ENCODE peak calls at places on chromosomes 6 and 20, in six cellular contexts. C, X, F, J, H and T are unnamed samples.

GRCh38 chr6:51029576-51029975 is 210.9 kb downstream of the TFAP2B start:
- DNase-seq in X (no peak), H (no peak), J (no peak), C (no peak), F (no peak), T (no peak)

GRCh38 chr6:44800171-44800671 is 412.7 kb downstream of the CDC5L start:
- DNase-seq in H (no peak), X (no peak), F (peak; percentile 68), C (no peak), J (peak; percentile 13), T (no peak)

GRCh38 chr6:7106752-7107577 is 796 bp upstream of the RREB1 start:
- DNase-seq in F (peak; percentile 34), X (peak; percentile 87), C (peak; percentile 72), J (no peak), H (no peak), T (peak; percentile 28)

GRCh38 chr6:16766836-16767745 is 5.8 kb upstream of the ATXN1 start:
- DNase-seq in F (no peak), H (no peak), X (no peak), C (no peak), J (no peak), T (no peak)

GRCh38 chr6:80094017-80094416 is 12.5 kb upstream of the BCKDHB start:
- DNase-seq in C (no peak), H (no peak), F (no peak), X (peak; percentile 33), J (peak; percentile 35), T (no peak)

GRCh38 chr6:123899745-123900144 is 96.1 kb downstream of the NKAIN2 start:
- DNase-seq in X (no peak), H (no peak), F (no peak), C (no peak), J (no peak), T (no peak)

GRCh38 chr6:169806718-169807117 is 55.3 kb downstream of the ERMARD start:
- DNase-seq in X (no peak), F (no peak), C (no peak), J (no peak), H (peak; percentile 41), T (no peak)

GRCh38 chr6:169099411-169100202 is 154.0 kb downstream of the THBS2 start:
- DNase-seq in J (no peak), X (no peak), C (no peak), H (no peak), F (no peak), T (no peak)

DNA sequence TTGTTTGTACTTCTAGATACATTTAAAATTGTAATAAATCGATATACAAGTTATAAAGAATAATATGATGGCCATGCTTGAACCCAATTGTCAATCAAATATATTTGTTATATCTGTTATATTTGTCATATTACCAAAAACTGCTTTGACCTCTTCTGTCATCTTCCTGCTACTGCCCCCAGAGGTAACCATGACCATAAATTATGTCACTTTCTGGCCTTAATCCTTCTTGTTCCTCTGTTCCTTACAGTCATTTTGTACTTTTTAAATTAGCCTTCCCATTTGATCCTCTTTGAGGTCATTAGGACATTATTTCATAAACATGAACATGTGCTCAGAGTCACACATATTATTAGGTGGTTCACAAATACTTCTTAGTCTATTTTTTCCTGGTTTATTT is 124.7 kb downstream of the HFE start:
- DNase-seq in J (no peak), F (no peak), C (no peak), X (no peak), H (no peak), T (no peak)
- TF ChIP-seq CTCF in J (no peak), F (no peak), C (no peak), X (no peak), H (no peak), T (no peak)

GRCh38 chr20:24460712-24461111 is 8.7 kb upstream of the SYNDIG1 start:
- DNase-seq in H (no peak), J (no peak), X (no peak), F (no peak), C (no peak), T (no peak)
- H3K4me3 ChIP-seq in H (no peak overlapping the region), J (no peak overlapping the region), X (no peak overlapping the region), F (no peak overlapping the region), C (no peak overlapping the region), T (no peak overlapping the region)

DNA sequence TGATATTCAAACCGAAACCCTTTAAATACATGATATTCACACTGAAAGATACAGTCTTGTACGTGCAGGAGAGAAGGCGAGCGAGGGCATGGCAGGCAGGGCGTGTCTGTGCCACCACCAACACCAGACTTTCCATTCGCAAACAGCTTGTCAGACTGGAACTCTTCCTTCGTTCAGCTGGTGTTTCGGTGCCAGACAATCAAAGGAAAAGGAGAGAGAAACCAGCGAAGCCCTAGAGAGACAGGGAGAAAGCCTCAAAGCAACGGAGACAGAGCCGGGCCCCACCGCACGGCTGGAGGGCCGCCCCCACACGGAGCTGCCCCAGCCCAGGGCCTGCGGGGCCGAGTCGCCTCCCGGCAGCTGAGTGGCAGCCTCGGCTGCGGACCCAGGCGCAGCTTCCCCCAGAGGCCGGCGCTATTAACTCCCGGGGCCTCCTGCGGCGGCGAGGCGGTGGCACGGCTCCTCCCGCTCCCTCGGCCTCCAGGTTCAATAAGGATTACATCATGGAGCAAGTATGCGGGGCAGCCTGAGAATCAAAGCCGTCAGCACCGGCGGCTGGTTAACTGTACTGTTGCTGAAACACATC is 32.1 kb upstream of the NR2E1 start:
- DNase-seq in J (peak; percentile 92), C (peak; percentile 70), H (peak; percentile 78), X (peak; percentile 36), F (peak; percentile 62), T (peak; percentile 82)
- TF ChIP-seq CTCF in J (no peak), C (peak; percentile 9), H (no peak), X (no peak), F (no peak), T (peak; percentile 16)

DNA sequence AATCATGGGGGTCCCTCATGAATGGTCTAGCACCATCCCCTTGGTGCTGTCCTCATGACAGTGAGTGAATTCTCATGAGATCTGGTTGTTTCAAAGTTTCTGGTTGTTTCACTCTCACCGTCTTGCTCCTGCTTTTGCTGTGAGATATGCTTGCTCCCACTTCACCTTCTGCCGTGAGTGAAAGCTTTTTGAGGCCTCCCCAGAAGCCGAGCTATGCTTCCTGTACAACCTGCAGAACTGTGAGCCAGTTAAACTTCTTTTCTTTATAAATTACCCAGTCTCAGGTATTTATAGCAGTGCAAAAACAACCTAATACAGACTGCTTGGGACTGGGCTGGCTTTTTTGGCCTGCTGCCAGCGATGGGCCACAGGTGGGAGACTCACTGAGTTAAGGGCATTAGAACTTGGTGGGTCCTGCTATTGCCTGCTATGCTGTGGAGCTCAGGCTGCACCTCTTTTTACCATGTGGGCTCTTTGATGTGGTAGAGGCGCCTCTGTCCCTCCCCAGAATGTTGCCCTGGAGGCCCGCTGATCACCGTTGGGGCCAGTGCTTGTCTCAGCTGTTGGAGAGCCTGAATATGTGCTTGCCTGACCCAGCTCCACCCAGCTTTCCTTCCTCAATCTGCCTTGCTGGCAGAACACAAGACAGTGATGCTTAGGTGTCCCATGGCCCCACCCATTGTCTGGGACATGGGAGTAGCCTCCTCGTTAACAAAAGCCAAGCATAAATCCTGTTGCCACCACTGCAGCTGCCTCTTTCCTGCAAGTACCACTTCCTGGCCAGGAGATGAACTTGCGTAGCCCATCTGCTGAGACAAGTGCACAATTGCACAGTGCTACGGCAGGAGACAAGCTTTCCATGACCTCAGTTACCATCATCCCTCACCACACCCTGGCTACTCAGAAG is 47.1 kb downstream of the IGF2R start:
- DNase-seq in H (no peak), C (no peak), X (no peak), F (no peak), J (no peak), T (no peak)
- H3K4me3 ChIP-seq in H (no peak overlapping the region), C (no peak overlapping the region), X (no peak overlapping the region), F (no peak overlapping the region), J (no peak overlapping the region), T (no peak overlapping the region)

GRCh38 chr20:20174089-20174835 is 121.9 kb downstream of the CFAP61 start:
- DNase-seq in X (no peak), H (no peak), C (no peak), F (no peak), J (no peak), T (no peak)
- TF ChIP-seq CTCF in X (no peak), H (no peak), C (no peak), F (no peak), J (no peak), T (peak; percentile 23)

GRCh38 chr6:46323312-46323965 is 152.7 kb upstream of the ENPP5 start:
- DNase-seq in H (peak; percentile 73), C (no peak), J (no peak), X (no peak), F (no peak), T (no peak)
- H3K4me3 ChIP-seq in H (no peak overlapping the region), C (no peak overlapping the region), J (no peak overlapping the region), X (no peak overlapping the region), F (no peak overlapping the region), T (no peak overlapping the region)

DNA sequence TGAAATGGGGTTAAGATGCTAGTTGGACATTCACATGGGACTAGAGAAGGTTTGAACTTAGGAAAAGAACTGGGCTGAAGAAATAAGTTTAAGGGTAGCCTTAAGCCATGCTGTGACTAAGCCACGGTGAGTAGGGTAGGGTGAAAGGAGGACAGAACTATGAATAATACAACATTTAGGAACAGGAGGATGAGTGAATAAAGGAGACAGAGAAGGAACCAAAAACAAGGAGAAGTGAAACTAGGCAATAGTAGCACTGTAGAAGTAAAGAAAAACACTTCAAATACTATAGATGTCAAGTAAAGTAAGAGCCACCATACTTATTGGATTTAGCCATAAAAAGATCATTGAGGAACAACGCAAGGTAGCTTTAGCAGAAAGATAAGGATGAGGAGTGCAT is 111.2 kb downstream of the KCNQ5 start:
- DNase-seq in H (no peak), J (no peak), F (no peak), X (no peak), C (no peak), T (no peak)
- TF ChIP-seq CTCF in H (no peak), J (no peak), F (no peak), X (no peak), C (no peak), T (no peak)

GRCh38 chr20:5430670-5431069 is 113.9 kb upstream of the PROKR2 start:
- DNase-seq in F (no peak), H (no peak), J (no peak), C (no peak), X (no peak), T (no peak)

GRCh38 chr20:5426026-5426425 is 109.3 kb upstream of the PROKR2 start:
- DNase-seq in F (no peak), X (no peak), C (no peak), J (no peak), H (no peak), T (no peak)
- H3K4me3 ChIP-seq in F (no peak overlapping the region), X (no peak overlapping the region), C (no peak overlapping the region), J (no peak overlapping the region), H (no peak overlapping the region), T (no peak overlapping the region)

GRCh38 chr6:131910219-131910589 is 41.0 kb downstream of the CCN2 start:
- DNase-seq in C (no peak), J (no peak), F (no peak), H (no peak), X (no peak), T (no peak)
- TF ChIP-seq CTCF in C (no peak), J (no peak), F (no peak), H (no peak), X (no peak), T (no peak)

GRCh38 chr6:34205916-34206315 is 30.8 kb upstream of the HMGA1 start:
- DNase-seq in X (no peak), H (no peak), F (no peak), J (no peak), C (no peak), T (no peak)
- H3K4me3 ChIP-seq in X (no peak overlapping the region), H (no peak overlapping the region), F (no peak overlapping the region), J (no peak overlapping the region), C (no peak overlapping the region), T (no peak overlapping the region)